ENCODE peak calls at places on chromosomes 7 and 10, in six cellular contexts. M is T-helper 17 cell, A is HuH-7.5, B is pons, L is activated T-helper 1 cell treated with Interleukin-2 at 50 U/mL for 16 hours, R is left colon. Q is an unnamed sample.

GRCh38 chr10:50634479-50634878 is 10.7 kb upstream of the SGMS1 start:
- DNase-seq in A (no peak), R (no peak), B (no peak), M (no peak), L (no peak), Q (no peak)

GRCh38 chr10:58780481-58780880 is 267.8 kb downstream of the BICC1 start:
- DNase-seq in B (no peak), L (no peak), M (no peak), A (no peak), R (no peak), Q (no peak)

GRCh38 chr10:131858118-131858515 is 42.7 kb upstream of the PPP2R2D start:
- DNase-seq in L (no peak), R (peak), B (no peak), M (no peak), A (no peak), Q (peak)

GRCh38 chr10:124450010-124450782 is at the start of gene NKX1-2:
- DNase-seq in L (no peak), M (no peak), B (no peak), R (no peak), A (no peak), Q (no peak)

GRCh38 chr7:17677408-17677807 is 262.9 kb downstream of the SNX13 start:
- DNase-seq in L (no peak), M (no peak), R (no peak), B (no peak), A (no peak), Q (no peak)

GRCh38 chr7:159096736-159097581 is 47.7 kb downstream of the VIPR2 start:
- DNase-seq in M (no peak), A (no peak), B (no peak), L (no peak), R (no peak), Q (no peak)

GRCh38 chr7:23167691-23168090 is 14.2 kb upstream of the NUP42 start:
- DNase-seq in L (no peak), B (no peak), M (no peak), A (no peak), R (no peak), Q (no peak)

GRCh38 chr10:106722524-106722923 is 442.0 kb downstream of the SORCS1 start:
- DNase-seq in R (no peak), B (no peak), A (no peak), M (no peak), L (no peak), Q (no peak)

GRCh38 chr10:128914681-128915080 is 552.4 kb upstream of the MGMT start:
- DNase-seq in B (no peak), R (no peak), A (no peak), M (no peak), L (no peak), Q (no peak)

GRCh38 chr7:39341083-39341482 is 225.1 kb upstream of the YAE1 start:
- DNase-seq in L (no peak), R (no peak), B (no peak), A (no peak), M (no peak), Q (no peak)

GRCh38 chr10:124058346-124059003 is 34.9 kb downstream of the CHST15 start:
- DNase-seq in R (no peak), M (no peak), A (no peak), L (no peak), B (no peak), Q (no peak)

GRCh38 chr7:150663802-150664494 is 21.6 kb upstream of the GIMAP2 start:
- DNase-seq in M (no peak), B (no peak), L (no peak), A (no peak), R (no peak), Q (no peak)

GRCh38 chr7:37916673-37917660 is at the start of gene SFRP4:
- DNase-seq in L (no peak), B (peak), R (peak), M (no peak), A (peak), Q (peak)

GRCh38 chr7:29397398-29397797 is 166.2 kb upstream of the PRR15 start:
- DNase-seq in A (no peak), M (no peak), B (no peak), L (no peak), R (no peak), Q (no peak)

GRCh38 chr7:78530351-78530750 is 731.8 kb downstream of the PHTF2 start:
- DNase-seq in M (no peak), A (no peak), L (no peak), R (no peak), B (peak), Q (no peak)

GRCh38 chr10:106285199-106285598 is 879.3 kb downstream of the SORCS1 start:
- DNase-seq in M (no peak), A (no peak), R (no peak), B (no peak), L (no peak), Q (no peak)

GRCh38 chr7:77940647-77941046 is 142.1 kb downstream of the PHTF2 start:
- DNase-seq in B (peak), A (peak), M (no peak), R (no peak), L (no peak), Q (no peak)

GRCh38 chr7:29038463-29038862 is 80.3 kb upstream of the TRIL start:
- DNase-seq in R (no peak), A (no peak), B (no peak), L (no peak), M (no peak), Q (no peak)

GRCh38 chr10:113644185-113645120 is 19.4 kb downstream of the NRAP start:
- DNase-seq in R (peak), L (no peak), M (no peak), A (no peak), B (no peak), Q (no peak)

GRCh38 chr7:39321909-39322498 is 244.2 kb upstream of the YAE1 start:
- DNase-seq in B (no peak), R (no peak), M (no peak), L (no peak), A (no peak), Q (no peak)

GRCh38 chr10:102401322-102401614 is 5.8 kb downstream of the NFKB2 start:
- DNase-seq in R (no peak), M (no peak), L (no peak), A (no peak), B (no peak), Q (no peak)

GRCh38 chr10:112805701-112806100 is 144.3 kb upstream of the TCF7L2 start:
- DNase-seq in L (no peak), M (no peak), R (no peak), A (no peak), B (no peak), Q (no peak)

GRCh38 chr7:129187681-129188371 is 607 bp upstream of the SMO start:
- DNase-seq in B (no peak), M (no peak), A (peak), L (no peak), R (no peak), Q (no peak)

GRCh38 chr10:75029874-75030273 is 81.6 kb upstream of the SAMD8 start:
- DNase-seq in B (no peak), L (no peak), M (no peak), A (no peak), R (no peak), Q (no peak)

GRCh38 chr7:25579688-25580075 is 351.4 kb upstream of the NPVF start:
- DNase-seq in B (no peak), M (no peak), A (no peak), L (no peak), R (no peak), Q (no peak)

GRCh38 chr7:77903597-77903996 is 105.0 kb downstream of the PHTF2 start:
- DNase-seq in L (no peak), R (no peak), A (no peak), B (no peak), M (no peak), Q (no peak)

GRCh38 chr10:133185916-133186315 is 25.9 kb downstream of the KNDC1 start:
- DNase-seq in R (no peak), L (no peak), M (no peak), B (no peak), A (no peak), Q (no peak)

GRCh38 chr10:86316274-86316835 is 50.2 kb downstream of the GRID1 start:
- DNase-seq in R (no peak), M (no peak), B (peak), A (no peak), L (no peak), Q (no peak)

GRCh38 chr7:74572301-74573090 is 85.0 kb upstream of the GTF2I start:
- DNase-seq in M (no peak), R (no peak), L (no peak), B (peak), A (no peak), Q (no peak)

GRCh38 chr7:105321754-105322455 is 66.8 kb downstream of the SRPK2 start:
- DNase-seq in R (no peak), B (no peak), L (no peak), M (no peak), A (no peak), Q (no peak)

GRCh38 chr7:113890326-113891030 is 28.3 kb downstream of the PPP1R3A start:
- DNase-seq in A (no peak), L (no peak), B (no peak), M (no peak), R (no peak), Q (no peak)

GRCh38 chr7:37109016-37109415 is 339.6 kb downstream of the ELMO1 start:
- DNase-seq in A (no peak), L (no peak), B (peak), R (no peak), M (no peak), Q (no peak)

GRCh38 chr7:123580406-123581161 is 21.0 kb upstream of the ASB15 start:
- DNase-seq in L (no peak), A (no peak), M (no peak), R (no peak), B (peak), Q (no peak)

GRCh38 chr10:102229810-102230263 is 3.7 kb downstream of the ELOVL3 start:
- DNase-seq in M (peak), B (peak), R (peak), A (peak), L (peak), Q (peak)

GRCh38 chr10:129888784-129889616 is 75.1 kb downstream of the EBF3 start:
- DNase-seq in R (no peak), M (no peak), L (no peak), B (no peak), A (peak), Q (peak)

GRCh38 chr7:44617225-44617885 is 10.9 kb downstream of the OGDH start:
- DNase-seq in L (no peak), B (no peak), R (no peak), M (no peak), A (no peak), Q (no peak)

GRCh38 chr7:54349259-54349658 is 192.9 kb upstream of the VSTM2A start:
- DNase-seq in B (no peak), M (no peak), L (no peak), R (no peak), A (no peak), Q (no peak)

GRCh38 chr10:102396251-102396650 is 746 bp downstream of the NFKB2 start:
- DNase-seq in B (no peak), L (no peak), M (no peak), R (no peak), A (peak), Q (no peak)

GRCh38 chr10:22042557-22043326 is 39.2 kb upstream of the DNAJC1 start:
- DNase-seq in M (no peak), B (no peak), R (no peak), L (no peak), A (no peak), Q (no peak)

Q was measured in natural killer cell.